ENCODE peak calls at places on chromosome X, in nine cellular contexts. J, W, A, P, S, G, Q, X and R are unnamed samples.

GRCh38 chrX:46916273-46916672 is 4.1 kb downstream of the JADE3 start:
- DNase-seq in J (no peak), P (no peak), A (no peak), S (no peak), G (no peak), W (no peak), X (no peak), Q (no peak), R (no peak)

GRCh38 chrX:78199851-78200250 is 60.4 kb upstream of the TAF9B start:
- DNase-seq in A (no peak), S (no peak), P (no peak), Q (peak; percentile 24), W (no peak), G (peak; percentile 50), X (peak; percentile 8), J (peak; percentile 43), R (peak; percentile 3)

GRCh38 chrX:6407541-6407940 is 127.4 kb downstream of the VCX3A start:
- DNase-seq in G (no peak), Q (no peak), J (no peak), W (no peak), A (no peak), S (no peak), P (no peak), X (no peak), R (no peak)

GRCh38 chrX:67893931-67894330 is 350.1 kb downstream of the AR start:
- DNase-seq in P (no peak), S (no peak), Q (no peak), J (no peak), A (no peak), X (no peak), W (no peak), G (no peak), R (peak; percentile 59)

GRCh38 chrX:40878821-40879571 is 143.7 kb upstream of the MED14 start:
- DNase-seq in X (no peak), W (no peak), A (no peak), P (no peak), J (no peak), S (no peak), Q (no peak), G (no peak), R (peak; percentile 76)

GRCh38 chrX:46733226-46733625 is 25.7 kb downstream of the SLC9A7 start:
- DNase-seq in Q (no peak), A (no peak), X (no peak), W (no peak), J (no peak), S (no peak), G (no peak), P (no peak), R (no peak)

GRCh38 chrX:16573781-16574180 is 76.2 kb upstream of the S100G start:
- DNase-seq in A (no peak), P (no peak), Q (no peak), W (no peak), J (no peak), S (no peak), G (no peak), X (no peak), R (no peak)

GRCh38 chrX:69163936-69164741 is 1.1 kb downstream of the PJA1 start:
- DNase-seq in S (no peak), P (peak; percentile 27), G (peak; percentile 56), Q (no peak), X (no peak), W (no peak), J (peak; percentile 79), A (no peak), R (peak; percentile 55)

GRCh38 chrX:101397779-101398178 is 7.0 kb downstream of the RPL36A start:
- DNase-seq in J (no peak), A (no peak), P (no peak), X (no peak), Q (no peak), W (no peak), G (no peak), S (no peak), R (peak; percentile 21)

GRCh38 chrX:116285506-116285905 is 115.0 kb downstream of the AGTR2 start:
- DNase-seq in A (no peak), Q (no peak), G (no peak), S (no peak), P (no peak), W (no peak), X (no peak), J (no peak), R (no peak)

DNA sequence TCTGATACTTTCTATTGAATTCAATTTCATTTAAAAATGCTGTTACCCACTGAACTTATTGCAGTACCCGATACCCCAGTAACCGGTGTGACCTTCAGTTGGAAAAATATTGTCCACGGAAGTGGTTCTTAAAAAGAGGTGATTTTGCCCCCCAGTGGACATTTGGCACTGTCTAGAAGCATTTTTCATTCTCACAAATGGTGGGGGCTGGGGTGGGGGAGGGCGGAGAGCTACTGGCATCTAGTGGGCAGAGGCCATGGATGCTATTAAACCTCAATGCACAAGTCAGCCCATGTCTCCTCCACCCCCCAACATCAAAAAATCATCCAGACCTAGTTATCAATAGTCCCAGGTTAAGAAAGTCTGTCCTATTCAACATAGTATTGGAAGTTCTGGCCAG is 19.6 kb upstream of the CHM start:
- DNase-seq in X (no peak), Q (no peak), W (no peak), A (no peak), G (no peak), P (no peak), J (peak; percentile 14), S (no peak), R (peak; percentile 3)
- TF ChIP-seq CTCF in X (peak; percentile 29), Q (no peak), W (no peak), A (no peak), G (peak; percentile 17), P (no peak), J (peak; percentile 29), S (peak; percentile 14), R (peak; percentile 15)

GRCh38 chrX:152912641-152913040 is 14.8 kb downstream of the ZNF185 start:
- DNase-seq in Q (no peak), G (no peak), A (no peak), J (no peak), S (no peak), P (no peak), W (no peak), X (no peak), R (no peak)

GRCh38 chrX:152913915-152914314 is 16.0 kb downstream of the ZNF185 start:
- DNase-seq in S (no peak), P (no peak), G (no peak), J (peak; percentile 69), W (no peak), A (no peak), Q (no peak), X (no peak), R (no peak)

GRCh38 chrX:152913354-152913753 is 15.5 kb downstream of the ZNF185 start:
- DNase-seq in W (no peak), J (no peak), S (no peak), Q (peak; percentile 64), X (no peak), A (no peak), G (no peak), P (no peak), R (no peak)

GRCh38 chrX:152915541-152916241 is 17.8 kb downstream of the ZNF185 start:
- DNase-seq in P (no peak), J (peak; percentile 77), X (peak; percentile 18), S (peak; percentile 39), A (peak; percentile 65), Q (peak; percentile 31), G (peak; percentile 72), W (no peak), R (peak; percentile 67)

GRCh38 chrX:152917969-152918579 is 20.2 kb downstream of the ZNF185 start:
- DNase-seq in G (no peak), J (no peak), X (no peak), S (no peak), W (no peak), P (no peak), A (no peak), Q (no peak), R (no peak)
- TF ChIP-seq POLR2AphosphoS5 in G (no peak), J (no peak), X (no peak), S (no peak), W (no peak), P (no peak), A (no peak), Q (no peak), R (no peak)

GRCh38 chrX:109842611-109843010 is 109.6 kb upstream of the ACSL4 start:
- DNase-seq in J (no peak), X (no peak), W (no peak), S (no peak), P (no peak), A (no peak), G (no peak), Q (no peak), R (no peak)

GRCh38 chrX:109840585-109840984 is 107.5 kb upstream of the ACSL4 start:
- DNase-seq in S (no peak), Q (peak; percentile 70), P (peak; percentile 18), W (no peak), X (peak; percentile 21), J (no peak), G (peak; percentile 47), A (no peak), R (no peak)

GRCh38 chrX:109841257-109841656 is 108.2 kb upstream of the ACSL4 start:
- DNase-seq in S (no peak), W (no peak), G (no peak), J (no peak), Q (no peak), X (no peak), P (no peak), A (no peak), R (no peak)

GRCh38 chrX:109841869-109842579 is 109.0 kb upstream of the ACSL4 start:
- DNase-seq in J (no peak), G (peak; percentile 22), X (no peak), S (no peak), A (no peak), P (no peak), Q (no peak), W (no peak), R (no peak)

DNA sequence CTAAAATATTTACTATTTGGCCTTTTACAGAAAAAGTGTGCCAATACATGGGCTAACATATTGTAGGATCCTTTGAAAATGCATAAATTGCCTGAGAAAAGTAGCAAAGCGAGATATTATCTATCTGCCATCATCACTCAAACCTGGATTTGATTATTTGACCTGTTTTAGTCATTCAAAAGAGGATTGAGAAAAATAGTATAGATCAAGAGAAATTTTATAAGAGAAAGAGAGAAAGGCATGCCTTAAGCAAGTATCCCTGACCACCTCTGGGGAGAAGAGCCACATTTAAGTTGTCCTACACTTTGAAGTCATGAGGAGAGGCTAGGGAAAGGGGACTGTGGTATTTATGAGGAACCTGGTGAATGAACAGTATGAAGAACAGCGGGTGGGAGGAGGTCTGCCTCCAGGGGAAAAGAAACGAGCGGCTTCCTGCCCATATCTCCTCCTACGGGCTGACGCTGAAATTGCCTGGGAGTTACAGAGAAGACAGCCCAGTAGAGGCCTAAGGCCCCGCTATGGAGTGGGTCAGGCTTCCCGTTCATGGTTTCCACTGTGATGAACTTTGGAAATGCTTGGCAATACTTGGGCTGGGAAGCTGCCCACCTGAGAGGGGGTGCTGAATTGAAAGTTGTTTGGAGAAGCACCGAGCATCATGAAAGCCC is 106.8 kb upstream of the ACSL4 start:
- DNase-seq in A (peak; percentile 44), P (no peak), Q (peak; percentile 65), S (no peak), X (peak; percentile 10), J (no peak), G (peak; percentile 54), W (no peak), R (peak; percentile 67)
- TF ChIP-seq CTCF in A (peak; percentile 11), P (no peak), Q (peak; percentile 5), S (no peak), X (no peak), J (no peak), G (peak; percentile 54), W (no peak), R (peak; percentile 17)

GRCh38 chrX:153470411-153471363 is at the start of gene HAUS7:
- DNase-seq in Q (peak; percentile 83), S (peak; percentile 43), X (peak; percentile 59), G (peak; percentile 93), A (peak; percentile 88), P (peak; percentile 88), J (peak; percentile 95), W (peak; percentile 83), R (peak; percentile 81)
- TF ChIP-seq POLR2AphosphoS5 in Q (no peak), S (peak; percentile 45), X (peak; percentile 49), G (no peak), A (peak; percentile 42), P (peak; percentile 34), J (no peak), W (no peak), R (peak; percentile 48)